ENCODE peak calls at places on chromosomes 11 and 22, in eight cellular contexts. One of them, this sample, is unnamed.
A peak's percentile ranks its signal among the peaks of the same experiment; 100 is the strongest.

GRCh38 chr11:394034-394857 is at the start of gene PKP3:
- ATAC-seq in heart left ventricle: peak; percentile 76
- ATAC-seq in T-cell: no peak
- ATAC-seq in CD8-positive, alpha-beta T cell: no peak
- ATAC-seq in activated CD8-positive, alpha-beta T cell treated with anti-CD3 and anti-CD28 coated beads for 36 hours: no peak
- ATAC-seq in mucosa of descending colon: peak; percentile 90
- ATAC-seq in PC-3: peak; percentile 77
- ATAC-seq in upper lobe of left lung: peak; percentile 88
- ATAC-seq in this sample: peak; percentile 59

GRCh38 chr11:67542971-67543370 is 19.7 kb upstream of the CABP2 start:
- ATAC-seq in activated CD8-positive, alpha-beta T cell treated with anti-CD3 and anti-CD28 coated beads for 36 hours: no peak
- ATAC-seq in upper lobe of left lung: no peak
- ATAC-seq in CD8-positive, alpha-beta T cell: no peak
- ATAC-seq in T-cell: no peak
- ATAC-seq in heart left ventricle: no peak
- ATAC-seq in PC-3: no peak
- ATAC-seq in mucosa of descending colon: no peak
- ATAC-seq in this sample: no peak

GRCh38 chr11:17611503-17612220 is 64.6 kb downstream of the OTOG start:
- ATAC-seq in activated CD8-positive, alpha-beta T cell treated with anti-CD3 and anti-CD28 coated beads for 36 hours: no peak
- ATAC-seq in PC-3: no peak
- ATAC-seq in mucosa of descending colon: no peak
- ATAC-seq in heart left ventricle: no peak
- ATAC-seq in T-cell: no peak
- ATAC-seq in CD8-positive, alpha-beta T cell: no peak
- ATAC-seq in upper lobe of left lung: no peak
- ATAC-seq in this sample: no peak

GRCh38 chr11:126477526-126478275 is 122.2 kb downstream of the ST3GAL4 start:
- ATAC-seq in heart left ventricle: no peak
- ATAC-seq in T-cell: no peak
- ATAC-seq in PC-3: no peak
- ATAC-seq in mucosa of descending colon: no peak
- ATAC-seq in activated CD8-positive, alpha-beta T cell treated with anti-CD3 and anti-CD28 coated beads for 36 hours: peak; percentile 47
- ATAC-seq in upper lobe of left lung: no peak
- ATAC-seq in CD8-positive, alpha-beta T cell: no peak
- ATAC-seq in this sample: peak; percentile 28

GRCh38 chr22:47016636-47017035 is 254.2 kb downstream of the TBC1D22A start:
- ATAC-seq in activated CD8-positive, alpha-beta T cell treated with anti-CD3 and anti-CD28 coated beads for 36 hours: no peak
- ATAC-seq in PC-3: no peak
- ATAC-seq in CD8-positive, alpha-beta T cell: no peak
- ATAC-seq in mucosa of descending colon: no peak
- ATAC-seq in heart left ventricle: no peak
- ATAC-seq in T-cell: no peak
- ATAC-seq in upper lobe of left lung: no peak
- ATAC-seq in this sample: no peak

GRCh38 chr11:134532921-134533421 is 120.9 kb upstream of the B3GAT1 start:
- ATAC-seq in T-cell: no peak
- ATAC-seq in CD8-positive, alpha-beta T cell: no peak
- ATAC-seq in mucosa of descending colon: no peak
- ATAC-seq in activated CD8-positive, alpha-beta T cell treated with anti-CD3 and anti-CD28 coated beads for 36 hours: no peak
- ATAC-seq in heart left ventricle: no peak
- ATAC-seq in PC-3: no peak
- ATAC-seq in upper lobe of left lung: no peak
- ATAC-seq in this sample: no peak

GRCh38 chr11:120432056-120433018 is 79.2 kb upstream of the GRIK4 start:
- ATAC-seq in upper lobe of left lung: peak; percentile 91
- ATAC-seq in PC-3: peak; percentile 94
- ATAC-seq in T-cell: peak; percentile 35
- ATAC-seq in heart left ventricle: peak; percentile 96
- ATAC-seq in CD8-positive, alpha-beta T cell: no peak
- ATAC-seq in activated CD8-positive, alpha-beta T cell treated with anti-CD3 and anti-CD28 coated beads for 36 hours: peak; percentile 90
- ATAC-seq in mucosa of descending colon: peak; percentile 84
- ATAC-seq in this sample: peak; percentile 97

GRCh38 chr11:5291207-5291838 is 10.4 kb downstream of the OR51B4 start:
- ATAC-seq in PC-3: peak; percentile 79
- ATAC-seq in mucosa of descending colon: no peak
- ATAC-seq in activated CD8-positive, alpha-beta T cell treated with anti-CD3 and anti-CD28 coated beads for 36 hours: peak; percentile 42
- ATAC-seq in upper lobe of left lung: no peak
- ATAC-seq in heart left ventricle: no peak
- ATAC-seq in T-cell: no peak
- ATAC-seq in CD8-positive, alpha-beta T cell: no peak
- ATAC-seq in this sample: no peak

GRCh38 chr11:130163346-130164220 is 4.0 kb downstream of the ST14 start:
- ATAC-seq in T-cell: no peak
- ATAC-seq in activated CD8-positive, alpha-beta T cell treated with anti-CD3 and anti-CD28 coated beads for 36 hours: no peak
- ATAC-seq in heart left ventricle: peak; percentile 11
- ATAC-seq in PC-3: no peak
- ATAC-seq in CD8-positive, alpha-beta T cell: no peak
- ATAC-seq in mucosa of descending colon: peak; percentile 45
- ATAC-seq in upper lobe of left lung: peak; percentile 30
- ATAC-seq in this sample: no peak

GRCh38 chr11:78227906-78228305 is 39.2 kb downstream of the USP35 start:
- ATAC-seq in heart left ventricle: no peak
- ATAC-seq in T-cell: no peak
- ATAC-seq in CD8-positive, alpha-beta T cell: no peak
- ATAC-seq in upper lobe of left lung: no peak
- ATAC-seq in activated CD8-positive, alpha-beta T cell treated with anti-CD3 and anti-CD28 coated beads for 36 hours: no peak
- ATAC-seq in PC-3: no peak
- ATAC-seq in mucosa of descending colon: no peak
- ATAC-seq in this sample: no peak

GRCh38 chr11:72939031-72939430 is 124.8 kb downstream of the ATG16L2 start:
- ATAC-seq in mucosa of descending colon: no peak
- ATAC-seq in upper lobe of left lung: no peak
- ATAC-seq in activated CD8-positive, alpha-beta T cell treated with anti-CD3 and anti-CD28 coated beads for 36 hours: no peak
- ATAC-seq in heart left ventricle: no peak
- ATAC-seq in PC-3: no peak
- ATAC-seq in T-cell: no peak
- ATAC-seq in CD8-positive, alpha-beta T cell: no peak
- ATAC-seq in this sample: no peak

GRCh38 chr11:93712678-93713077 is 28.6 kb downstream of the TAF1D start:
- ATAC-seq in mucosa of descending colon: no peak
- ATAC-seq in PC-3: no peak
- ATAC-seq in T-cell: no peak
- ATAC-seq in CD8-positive, alpha-beta T cell: no peak
- ATAC-seq in upper lobe of left lung: no peak
- ATAC-seq in activated CD8-positive, alpha-beta T cell treated with anti-CD3 and anti-CD28 coated beads for 36 hours: no peak
- ATAC-seq in heart left ventricle: no peak
- ATAC-seq in this sample: no peak

GRCh38 chr11:36012410-36012809 is 68.5 kb downstream of the LDLRAD3 start:
- ATAC-seq in PC-3: peak; percentile 58
- ATAC-seq in heart left ventricle: peak; percentile 73
- ATAC-seq in T-cell: no peak
- ATAC-seq in mucosa of descending colon: no peak
- ATAC-seq in upper lobe of left lung: peak; percentile 82
- ATAC-seq in activated CD8-positive, alpha-beta T cell treated with anti-CD3 and anti-CD28 coated beads for 36 hours: no peak
- ATAC-seq in CD8-positive, alpha-beta T cell: no peak
- ATAC-seq in this sample: no peak

This sample was measured in activated T-helper 17 cell treated with anti-CD3 and anti-CD28 coated beads, Interleukin-2, amount 50 U/mL, for 72 hours.